ENCODE peak calls at places on chromosomes 2 and 18, in seven cellular contexts. T is SK-N-SH, K is HepG2, P is HCT116, D is K562, B is GM12878, N is H1. Y is an unnamed sample.

GRCh38 chr2:218732761-218733158 is 22.1 kb downstream of the TTLL4 start:
- DNase-seq in T (no peak), K (no peak), B (no peak), N (no peak), P (no peak), D (no peak), Y (no peak)

GRCh38 chr18:79825913-79826312 is 28.2 kb downstream of the KCNG2 start:
- DNase-seq in B (no peak), P (no peak), K (no peak), T (no peak), N (peak), D (no peak), Y (no peak)

GRCh38 chr2:222410534-222410933 is 13.8 kb upstream of the SGPP2 start:
- DNase-seq in B (no peak), P (no peak), K (no peak), N (no peak), T (no peak), D (no peak), Y (no peak)

GRCh38 chr2:42063383-42064171 is 15.8 kb downstream of the PKDCC start:
- DNase-seq in D (no peak), K (peak), T (no peak), P (no peak), B (no peak), N (no peak), Y (no peak)

GRCh38 chr2:219123356-219124143 is 37.1 kb downstream of the NHEJ1 start:
- DNase-seq in N (no peak), T (no peak), P (no peak), B (no peak), D (no peak), K (no peak), Y (no peak)

GRCh38 chr2:48114256-48114655 is 208.0 kb upstream of the FBXO11 start:
- DNase-seq in N (no peak), K (peak), T (no peak), D (peak), P (peak), B (no peak), Y (no peak)

GRCh38 chr2:28658369-28658768 is 93.3 kb upstream of the PPP1CB start:
- DNase-seq in D (no peak), N (no peak), B (no peak), P (no peak), K (no peak), T (no peak), Y (peak)

GRCh38 chr2:53475320-53475719 is 292.3 kb upstream of the CHAC2 start:
- DNase-seq in K (no peak), B (no peak), N (no peak), D (no peak), T (no peak), P (peak), Y (no peak)

GRCh38 chr2:152594022-152594712 is 123.1 kb downstream of the PRPF40A start:
- DNase-seq in K (no peak), D (no peak), T (no peak), B (no peak), P (no peak), N (no peak), Y (no peak)

GRCh38 chr2:164735309-164735919 is 106.2 kb downstream of the COBLL1 start:
- DNase-seq in B (no peak), T (no peak), D (no peak), N (no peak), K (no peak), P (no peak), Y (no peak)

GRCh38 chr2:110770696-110771425 is 38.5 kb downstream of the ACOXL start:
- DNase-seq in T (peak), B (no peak), N (no peak), K (no peak), P (no peak), D (no peak), Y (peak)

GRCh38 chr18:45449761-45450227 is 165.5 kb upstream of the SLC14A2 start:
- DNase-seq in N (no peak), B (no peak), D (no peak), T (peak), P (no peak), K (no peak), Y (no peak)

GRCh38 chr2:221629478-221629877 is 57.4 kb upstream of the EPHA4 start:
- DNase-seq in T (no peak), B (no peak), D (no peak), K (no peak), N (no peak), P (peak), Y (no peak)

GRCh38 chr18:31649449-31649848 is 34.9 kb downstream of the B4GALT6 start:
- DNase-seq in P (no peak), B (no peak), K (no peak), N (no peak), D (no peak), T (no peak), Y (no peak)

GRCh38 chr18:67232991-67233390 is 283.5 kb downstream of the DSEL start:
- DNase-seq in T (no peak), N (no peak), B (no peak), P (no peak), K (no peak), D (no peak), Y (no peak)

GRCh38 chr2:60553992-60554648 is 666 bp upstream of the BCL11A start:
- DNase-seq in T (peak), N (peak), K (no peak), B (no peak), D (no peak), P (no peak), Y (peak)

GRCh38 chr2:61320181-61320580 is 150.7 kb downstream of the USP34 start:
- DNase-seq in P (no peak), K (no peak), T (no peak), N (no peak), B (no peak), D (no peak), Y (no peak)

GRCh38 chr2:142944721-142945120 is 67.3 kb downstream of the KYNU start:
- DNase-seq in B (no peak), N (no peak), K (no peak), P (no peak), T (no peak), D (no peak), Y (no peak)

GRCh38 chr2:227884511-227884947 is 13.1 kb downstream of the DAW1 start:
- DNase-seq in B (no peak), K (peak), N (peak), T (peak), D (peak), P (peak), Y (peak)

DNA sequence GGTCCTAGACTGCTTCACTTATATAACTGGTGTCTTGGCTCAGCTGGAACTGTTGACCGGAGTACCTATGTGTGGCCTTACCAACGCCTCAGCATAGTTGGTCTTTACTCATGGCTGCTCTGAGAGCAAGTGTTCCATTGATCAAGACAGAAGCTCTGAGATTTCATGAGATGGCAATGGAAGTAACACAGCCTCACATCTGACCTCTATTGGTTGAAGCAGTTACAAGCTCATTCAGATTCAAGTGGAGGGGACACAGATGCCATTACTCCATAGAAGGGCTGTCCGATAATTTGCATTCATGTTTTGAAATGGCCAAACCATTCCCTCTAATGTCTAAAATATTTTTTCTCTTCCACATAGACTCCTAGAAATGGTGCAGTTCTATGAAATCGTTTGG is 46.4 kb upstream of the STK39 start:
- DNase-seq in D (no peak), T (no peak), N (no peak), B (no peak), P (no peak), K (peak), Y (no peak)
- TF ChIP-seq JUND in D (no peak), T (no peak), N (no peak), B (no peak), P (no peak), K (no peak), Y (no peak)

GRCh38 chr2:233519787-233520611 is 46.6 kb downstream of the USP40 start:
- DNase-seq in T (no peak), P (no peak), N (no peak), K (peak), D (no peak), B (no peak), Y (no peak)
- TF ChIP-seq JUND in T (no peak), P (no peak), N (no peak), K (no peak), D (no peak), B (peak), Y (no peak)

GRCh38 chr2:130843321-130843985 is 6.7 kb downstream of the ARHGEF4 start:
- DNase-seq in N (no peak), D (no peak), K (no peak), T (no peak), B (no peak), P (no peak), Y (no peak)
- TF ChIP-seq JUND in N (no peak), D (no peak), K (no peak), T (no peak), B (no peak), P (no peak), Y (no peak)

GRCh38 chr2:2149379-2149778 is 181.7 kb downstream of the MYT1L start:
- DNase-seq in D (no peak), N (no peak), K (no peak), B (no peak), T (no peak), P (no peak), Y (no peak)

GRCh38 chr2:2152451-2152850 is 178.6 kb downstream of the MYT1L start:
- DNase-seq in N (no peak), P (no peak), K (no peak), T (peak), D (no peak), B (no peak), Y (no peak)

GRCh38 chr2:2147024-2147900 is 183.8 kb downstream of the MYT1L start:
- DNase-seq in P (no peak), T (no peak), D (no peak), B (no peak), N (no peak), K (no peak), Y (no peak)

GRCh38 chr2:2146220-2146619 is 184.9 kb downstream of the MYT1L start:
- DNase-seq in N (no peak), B (no peak), K (no peak), T (no peak), D (no peak), P (no peak), Y (no peak)

GRCh38 chr2:2148776-2149175 is 182.3 kb downstream of the MYT1L start:
- DNase-seq in B (no peak), N (no peak), T (no peak), P (no peak), K (no peak), D (no peak), Y (no peak)
- TF ChIP-seq JUND in B (no peak), N (no peak), T (no peak), P (no peak), K (no peak), D (no peak), Y (no peak)

DNA sequence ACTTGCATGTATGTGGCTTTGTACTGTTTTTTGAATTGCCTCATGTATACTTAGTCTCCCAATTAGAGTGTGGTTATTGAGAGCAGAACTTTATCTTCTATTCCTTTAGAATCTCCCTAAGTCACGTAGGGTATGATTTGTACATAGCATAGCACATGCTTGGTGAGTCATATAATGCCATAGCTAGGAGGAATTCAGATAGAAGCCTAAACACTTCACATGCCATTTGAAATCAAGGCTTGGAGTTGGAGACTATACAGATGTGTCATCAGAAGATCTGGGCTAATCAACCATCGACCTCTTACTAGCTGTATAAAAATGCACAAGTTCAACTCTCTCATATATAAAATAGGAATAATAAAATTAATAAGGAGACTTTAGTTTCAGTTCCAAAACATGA is 222.6 kb upstream of the ST6GAL2 start:
- DNase-seq in D (no peak), B (no peak), N (no peak), K (no peak), T (no peak), P (no peak), Y (no peak)
- TF ChIP-seq JUND in D (no peak), B (no peak), N (no peak), K (no peak), T (no peak), P (no peak), Y (no peak)

DNA sequence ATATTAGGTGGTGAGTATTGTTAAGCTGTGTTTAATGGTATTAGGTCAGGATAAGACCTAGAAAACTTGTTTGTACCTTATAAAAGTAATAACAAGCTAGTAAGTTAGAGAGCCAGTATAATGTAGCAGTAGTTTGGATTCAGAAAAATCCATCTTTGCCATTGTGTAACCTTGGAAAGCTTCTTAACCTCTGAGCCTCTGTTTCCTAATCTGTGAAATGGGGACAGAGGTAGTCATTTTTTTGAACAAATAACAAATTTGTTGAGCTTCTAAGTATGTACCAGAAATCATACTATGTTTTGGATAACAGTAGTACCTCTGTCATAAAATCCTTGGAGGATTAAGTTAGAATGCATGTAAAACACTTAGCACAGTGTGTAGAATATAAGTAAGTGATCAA is 12.5 kb downstream of the GLS start:
- DNase-seq in T (no peak), D (no peak), K (no peak), B (no peak), P (no peak), N (no peak), Y (no peak)
- TF ChIP-seq JUND in T (no peak), D (no peak), K (no peak), B (no peak), P (no peak), N (no peak), Y (no peak)

GRCh38 chr18:36769611-36770314 is 59.0 kb downstream of the TPGS2 start:
- DNase-seq in T (no peak), D (peak), N (peak), B (no peak), P (peak), K (peak), Y (peak)
- TF ChIP-seq JUND in T (no peak), D (no peak), N (no peak), B (no peak), P (no peak), K (no peak), Y (no peak)

GRCh38 chr2:236947896-236948295 is 137.8 kb upstream of the COPS8 start:
- DNase-seq in T (no peak), B (no peak), P (no peak), D (no peak), N (peak), K (no peak), Y (no peak)
- TF ChIP-seq JUND in T (no peak), B (no peak), P (no peak), D (no peak), N (no peak), K (no peak), Y (no peak)

GRCh38 chr2:180938419-180938818 is 42.0 kb upstream of the UBE2E3 start:
- DNase-seq in D (no peak), N (no peak), P (no peak), T (no peak), B (no peak), K (no peak), Y (no peak)
- TF ChIP-seq JUND in D (no peak), N (no peak), P (no peak), T (no peak), B (no peak), K (no peak), Y (no peak)

Y was measured in T47D.